ENCODE peak calls at places on chromosomes 3 and 15, in nine cellular contexts. T is uterus; F is CD4-positive, alpha-beta T cell; W is fibroblast of lung; Q is glutamatergic neuron; N is AG10803; D is RWPE1; A is kidney; Y is HFFc6. H is an unnamed sample.

GRCh38 chr15:46921906-46922305 is 795.4 kb upstream of the SEMA6D start:
- DNase-seq in N (no peak), Q (no peak), D (no peak), F (no peak), Y (no peak), T (no peak), A (no peak), W (no peak), H (no peak)

GRCh38 chr3:52102934-52103333 is 46.6 kb upstream of the DUSP7 start:
- DNase-seq in Y (no peak), W (no peak), T (no peak), N (no peak), D (no peak), A (no peak), Q (no peak), F (no peak), H (no peak)

GRCh38 chr3:52524258-52524751 is 9.4 kb downstream of the NT5DC2 start:
- DNase-seq in T (peak; percentile 15), Q (no peak), D (no peak), N (no peak), W (no peak), F (no peak), Y (no peak), A (peak; percentile 74), H (no peak)

GRCh38 chr15:101619615-101619865 is 32.6 kb downstream of the TM2D3 start:
- DNase-seq in Y (no peak), W (no peak), D (no peak), Q (no peak), T (no peak), F (no peak), N (no peak), A (no peak), H (no peak)

GRCh38 chr3:138361193-138361525 is 12.8 kb downstream of the MRAS start:
- DNase-seq in T (no peak), W (no peak), F (no peak), Q (no peak), A (no peak), N (no peak), D (no peak), Y (no peak), H (no peak)

GRCh38 chr15:70701891-70702568 is 61.3 kb downstream of the UACA start:
- DNase-seq in Y (peak; percentile 63), T (no peak), W (peak; percentile 79), D (peak; percentile 65), N (peak; percentile 48), A (no peak), F (no peak), Q (no peak), H (no peak)

GRCh38 chr15:99965376-99965775 is 232.1 kb upstream of the LYSMD4 start:
- DNase-seq in Q (no peak), Y (no peak), D (no peak), F (no peak), W (no peak), N (no peak), A (no peak), T (peak; percentile 8), H (no peak)

GRCh38 chr15:77569647-77570186 is 63.0 kb downstream of the LINGO1 start:
- DNase-seq in F (no peak), Y (no peak), T (no peak), W (no peak), A (peak; percentile 66), Q (no peak), N (no peak), D (no peak), H (no peak)

GRCh38 chr3:183895296-183895695 is 10.6 kb upstream of the PARL start:
- DNase-seq in N (peak; percentile 58), F (peak; percentile 6), D (peak; percentile 79), W (peak; percentile 42), Y (peak; percentile 43), T (no peak), Q (no peak), A (no peak), H (no peak)

GRCh38 chr15:68789921-68790575 is 30.6 kb downstream of the ANP32A start:
- DNase-seq in N (peak; percentile 82), Q (peak; percentile 61), F (no peak), T (no peak), D (no peak), W (peak; percentile 77), Y (no peak), A (no peak), H (no peak)

DNA sequence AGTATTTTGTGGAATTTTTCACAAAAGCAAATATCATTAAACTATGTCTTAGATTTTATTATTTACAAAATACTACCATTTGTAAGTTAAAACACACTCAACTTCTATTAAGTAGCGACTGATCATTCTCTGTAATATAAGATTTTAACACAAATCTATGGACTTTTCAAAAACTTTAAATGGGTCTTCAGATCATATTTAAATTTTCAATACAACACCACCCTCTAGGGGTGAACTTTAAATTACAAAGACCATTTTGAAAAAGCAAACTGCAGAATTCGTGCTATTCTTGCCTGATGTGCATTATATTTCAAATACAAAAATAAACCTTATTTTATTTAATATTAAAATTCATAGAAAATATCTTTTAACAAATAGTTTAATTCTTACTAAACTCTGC is 8.2 kb upstream of the VGLL4 start:
- DNase-seq in W (peak; percentile 33), T (no peak), N (peak; percentile 43), F (no peak), D (peak; percentile 20), A (no peak), Q (no peak), Y (peak; percentile 44), H (no peak)
- TF ChIP-seq CTCF in W (peak; percentile 22), T (peak; percentile 55), N (peak; percentile 50), F (peak; percentile 77), D (peak; percentile 40), A (peak; percentile 34), Q (peak; percentile 80), Y (peak; percentile 86), H (peak; percentile 92)

DNA sequence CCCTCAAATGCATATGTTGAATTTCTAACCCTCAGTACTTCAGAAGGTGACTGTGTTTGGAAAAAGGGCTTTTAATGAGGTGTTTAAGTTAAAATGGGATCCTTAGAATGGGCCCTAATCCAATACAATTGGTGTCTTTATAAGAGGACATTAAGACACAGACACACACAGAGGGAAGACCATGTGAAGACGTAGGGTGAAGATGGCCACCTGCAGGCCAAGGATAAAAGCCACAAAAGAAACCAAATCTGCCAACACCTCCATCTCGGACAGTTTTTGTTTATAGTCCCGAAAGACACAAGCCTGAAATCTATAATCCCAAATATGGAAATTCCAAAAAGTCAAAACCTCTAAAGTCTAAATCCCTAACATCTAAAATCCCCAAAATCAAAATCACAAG is 4.1 kb upstream of the MASP1 start:
- DNase-seq in N (no peak), T (no peak), Y (peak; percentile 10), W (no peak), F (no peak), A (no peak), Q (no peak), D (no peak), H (no peak)
- TF ChIP-seq CTCF in N (peak; percentile 25), T (no peak), Y (peak; percentile 64), W (peak; percentile 2), F (no peak), A (no peak), Q (no peak), D (no peak), H (no peak)

GRCh38 chr3:127588675-127589577 is 1.6 kb downstream of the TPRA1 start:
- DNase-seq in T (no peak), F (no peak), N (peak; percentile 78), W (peak; percentile 81), A (no peak), D (peak; percentile 74), Y (peak; percentile 82), Q (no peak), H (no peak)

GRCh38 chr3:127589600-127590281 is 792 bp downstream of the TPRA1 start:
- DNase-seq in N (no peak), D (no peak), W (no peak), A (peak; percentile 86), F (peak; percentile 10), Y (no peak), T (no peak), Q (no peak), H (no peak)

GRCh38 chr3:127590282-127590592 is 296 bp downstream of the TPRA1 start:
- DNase-seq in T (no peak), A (no peak), D (peak; percentile 29), N (no peak), Q (no peak), Y (no peak), F (peak; percentile 15), W (no peak), H (peak; percentile 43)

GRCh38 chr3:127593187-127593586 is 2.7 kb upstream of the TPRA1 start:
- DNase-seq in Q (no peak), T (no peak), F (no peak), D (no peak), Y (no peak), W (no peak), A (no peak), N (no peak), H (no peak)

DNA sequence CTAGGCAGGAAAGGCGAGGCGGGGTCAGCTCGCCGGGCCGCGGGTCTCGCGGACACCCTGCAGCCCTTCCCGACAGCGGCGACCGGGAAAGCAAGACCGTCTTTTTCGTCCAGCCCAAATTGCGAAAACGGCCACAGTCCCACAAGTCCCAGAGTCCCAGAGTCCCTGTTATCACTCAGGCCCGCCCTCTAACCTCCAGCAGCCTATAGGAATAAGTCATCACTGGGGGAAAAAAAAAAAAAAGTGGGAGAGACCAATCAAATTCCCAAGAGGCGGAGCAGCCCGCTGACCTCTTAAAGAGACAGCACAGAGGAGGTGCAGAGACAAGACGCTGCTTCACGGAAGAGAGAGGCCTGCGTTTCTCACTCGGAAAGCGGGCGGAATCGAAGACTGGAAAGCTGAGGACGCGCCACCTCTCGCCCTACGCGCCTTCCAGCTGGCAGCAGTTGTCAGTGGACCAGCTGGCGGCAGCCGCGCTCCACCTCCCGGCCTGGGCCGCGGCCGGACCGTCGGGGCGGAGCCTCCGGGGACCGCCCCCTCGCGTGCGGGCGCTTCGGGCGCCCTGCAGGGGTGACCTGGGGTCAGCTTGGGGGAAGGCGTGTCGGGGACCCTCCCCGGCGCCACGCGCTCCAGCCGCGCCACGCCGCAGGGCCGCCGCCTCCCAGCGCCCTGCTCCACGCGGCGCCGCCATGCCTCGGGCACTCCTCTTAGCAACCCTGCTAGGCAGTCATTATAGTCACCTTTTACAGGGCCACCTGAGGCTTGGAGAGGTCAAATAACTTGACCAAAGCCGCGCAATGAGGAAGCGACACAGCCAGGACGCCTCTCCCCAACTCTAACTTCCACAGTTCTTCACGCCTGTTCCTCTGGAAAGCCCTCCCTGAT is at the start of gene TPRA1:
- DNase-seq in N (peak; percentile 98), T (peak; percentile 84), W (peak; percentile 97), A (peak; percentile 96), F (peak; percentile 75), Y (peak; percentile 97), D (peak; percentile 97), Q (peak; percentile 81), H (peak; percentile 58)
- TF ChIP-seq CTCF in N (peak; percentile 12), T (peak; percentile 37), W (no peak), A (no peak), F (no peak), Y (peak; percentile 41), D (peak; percentile 55), Q (no peak), H (no peak)

GRCh38 chr15:86916671-86917450 is 837.2 kb downstream of the AGBL1 start:
- DNase-seq in Y (no peak), Q (no peak), D (no peak), W (no peak), N (no peak), T (no peak), A (no peak), F (no peak), H (no peak)

GRCh38 chr15:86911022-86911421 is 831.4 kb downstream of the AGBL1 start:
- DNase-seq in Q (no peak), D (no peak), F (no peak), A (no peak), N (no peak), T (no peak), Y (no peak), W (no peak), H (no peak)

GRCh38 chr15:86919581-86919980 is 839.9 kb downstream of the AGBL1 start:
- DNase-seq in F (no peak), Q (no peak), Y (no peak), N (peak; percentile 8), A (no peak), W (no peak), T (no peak), D (no peak), H (no peak)

GRCh38 chr15:86915811-86916331 is 836.2 kb downstream of the AGBL1 start:
- DNase-seq in A (no peak), Y (peak; percentile 49), W (peak; percentile 72), T (peak; percentile 28), N (peak; percentile 61), F (no peak), D (peak; percentile 59), Q (peak; percentile 25), H (no peak)
- TF ChIP-seq CTCF in A (peak; percentile 41), Y (peak; percentile 71), W (peak; percentile 46), T (peak; percentile 41), N (peak; percentile 66), F (no peak), D (peak; percentile 55), Q (peak; percentile 61), H (no peak)